ENCODE peak calls at places on chromosome 1, in six cellular contexts. I, P, D, O, R and S are unnamed samples.

GRCh38 chr1:199084293-199084692 is 445.5 kb downstream of the PTPRC start:
- DNase-seq in D (peak), O (no peak), R (peak), P (no peak), I (no peak), S (no peak)

GRCh38 chr1:1039145-1039910 is 19.4 kb downstream of the AGRN start:
- DNase-seq in R (no peak), O (no peak), D (no peak), P (no peak), I (no peak), S (no peak)

GRCh38 chr1:19449454-19450228 is 35.7 kb downstream of the CAPZB start:
- DNase-seq in R (no peak), P (no peak), O (no peak), D (no peak), I (no peak), S (no peak)

GRCh38 chr1:92822907-92823306 is 8.9 kb upstream of the RPL5 start:
- DNase-seq in O (no peak), P (no peak), D (peak), R (peak), I (no peak), S (no peak)

GRCh38 chr1:152577168-152577567 is 3.1 kb downstream of the LCE3D start:
- DNase-seq in R (no peak), D (no peak), O (no peak), I (no peak), P (peak), S (no peak)

GRCh38 chr1:9849691-9850441 is 26.1 kb upstream of the CLSTN1 start:
- DNase-seq in D (no peak), I (no peak), P (no peak), O (no peak), R (no peak), S (no peak)

GRCh38 chr1:10796029-10796944 is at the start of gene CASZ1:
- DNase-seq in I (peak), O (peak), D (peak), P (peak), R (peak), S (peak)

GRCh38 chr1:12529640-12530174 is 88.3 kb downstream of the DHRS3 start:
- DNase-seq in D (no peak), R (no peak), P (no peak), O (no peak), I (no peak), S (no peak)

GRCh38 chr1:161038523-161039153 is at the start of gene TSTD1:
- DNase-seq in I (peak), R (peak), D (no peak), O (no peak), P (peak), S (peak)

GRCh38 chr1:156387899-156388813 is 19.1 kb downstream of the RHBG start:
- DNase-seq in R (peak), P (no peak), D (no peak), I (peak), O (no peak), S (peak)

DNA sequence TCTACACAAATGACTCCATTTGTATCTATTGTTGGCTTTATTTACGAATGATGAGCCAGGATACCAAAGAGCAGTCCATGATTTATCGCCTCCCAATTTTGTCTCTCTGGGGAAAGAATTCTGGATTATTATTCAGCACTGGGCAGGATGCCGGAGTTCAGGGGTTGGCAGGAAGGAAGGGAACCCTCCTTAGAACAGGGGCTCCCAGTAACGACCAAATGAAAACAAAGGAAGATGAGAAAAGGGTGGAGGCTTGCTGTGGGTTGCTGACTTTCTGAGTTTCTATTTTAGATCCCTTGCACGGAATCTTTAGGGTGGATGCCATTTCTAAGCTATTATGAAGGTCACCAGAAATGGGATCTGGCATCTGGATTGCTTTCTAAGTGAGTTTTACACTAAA is 231.3 kb upstream of the LYPLAL1 start:
- DNase-seq in P (no peak), D (no peak), I (no peak), R (no peak), O (no peak), S (no peak)
- TF ChIP-seq CTCF in P (no peak), D (no peak), I (no peak), R (no peak), O (no peak), S (no peak)

GRCh38 chr1:109823543-109824348 is 60.0 kb upstream of the EPS8L3 start:
- DNase-seq in D (peak), P (no peak), O (no peak), I (no peak), R (peak), S (peak)
- TF ChIP-seq CTCF in D (peak), P (no peak), O (no peak), I (no peak), R (peak), S (no peak)

DNA sequence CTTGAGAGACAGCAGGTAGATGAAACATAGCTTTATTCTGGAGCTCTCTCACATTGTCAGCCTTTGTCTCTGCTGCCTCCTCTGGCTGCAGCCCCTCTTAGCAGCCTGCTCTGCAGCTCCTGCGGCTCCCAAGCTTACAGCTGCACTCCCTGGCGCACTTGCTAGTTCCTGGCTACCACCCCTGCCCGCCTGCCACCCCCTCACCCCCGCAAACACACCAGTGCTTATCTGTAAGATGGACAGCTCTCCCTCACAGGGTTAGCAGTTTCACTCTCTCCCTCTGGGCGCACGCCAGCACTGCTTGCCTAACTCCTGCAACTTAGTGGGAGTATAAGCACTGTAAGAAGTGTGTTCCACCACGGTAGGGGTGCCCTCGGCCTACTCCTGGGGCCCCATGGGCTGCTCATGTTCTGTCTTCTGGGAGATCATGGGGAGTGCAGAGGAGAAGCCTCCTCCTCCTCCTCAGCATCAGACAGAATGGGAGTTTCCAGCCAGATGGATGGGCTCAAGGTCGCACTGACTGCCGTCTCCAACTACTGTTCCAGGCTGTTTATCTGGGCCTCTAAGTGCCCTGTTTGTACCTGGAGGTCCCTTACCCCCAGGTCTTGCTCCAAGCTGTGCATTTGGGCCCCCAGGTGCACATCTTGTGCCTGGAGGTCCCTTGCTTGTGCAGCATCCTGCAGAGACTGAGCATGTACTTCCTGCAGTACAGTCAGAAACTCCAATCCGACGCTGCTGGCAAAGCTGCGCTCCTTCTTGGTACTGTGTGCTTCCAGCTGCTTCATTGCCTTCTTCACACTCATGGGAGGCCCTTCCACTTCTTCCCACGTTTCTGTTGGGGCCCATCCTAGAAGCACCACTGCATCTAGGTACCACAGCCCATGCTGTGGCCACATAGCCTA is 1388.1 kb downstream of the AMY1C start:
- DNase-seq in O (no peak), I (peak), P (peak), R (no peak), D (no peak), S (peak)
- TF ChIP-seq CTCF in O (no peak), I (peak), P (peak), R (no peak), D (peak), S (peak)

GRCh38 chr1:76463278-76463677 is 388.7 kb downstream of the ST6GALNAC3 start:
- DNase-seq in D (no peak), O (no peak), R (no peak), I (no peak), P (no peak), S (no peak)
- TF ChIP-seq CTCF in D (no peak), O (no peak), R (no peak), I (no peak), P (no peak), S (no peak)

GRCh38 chr1:167936930-167937708 is at the start of gene MPC2:
- DNase-seq in D (peak), O (peak), P (peak), I (peak), R (peak), S (peak)

GRCh38 chr1:167936068-167936929 is at the start of gene DCAF6:
- DNase-seq in O (peak), P (peak), I (peak), R (peak), D (peak), S (peak)

GRCh38 chr1:167933779-167934178 is 2.7 kb upstream of the DCAF6 start:
- DNase-seq in O (no peak), D (no peak), R (no peak), I (no peak), P (no peak), S (no peak)

GRCh38 chr1:167934407-167935251 is 1.9 kb upstream of the DCAF6 start:
- DNase-seq in P (peak), I (no peak), D (peak), O (no peak), R (peak), S (no peak)

GRCh38 chr1:167935252-167936067 is 1.0 kb upstream of the DCAF6 start:
- DNase-seq in O (no peak), D (peak), I (no peak), P (peak), R (peak), S (peak)
- TF ChIP-seq CTCF in O (no peak), D (peak), I (no peak), P (no peak), R (no peak), S (no peak)

DNA sequence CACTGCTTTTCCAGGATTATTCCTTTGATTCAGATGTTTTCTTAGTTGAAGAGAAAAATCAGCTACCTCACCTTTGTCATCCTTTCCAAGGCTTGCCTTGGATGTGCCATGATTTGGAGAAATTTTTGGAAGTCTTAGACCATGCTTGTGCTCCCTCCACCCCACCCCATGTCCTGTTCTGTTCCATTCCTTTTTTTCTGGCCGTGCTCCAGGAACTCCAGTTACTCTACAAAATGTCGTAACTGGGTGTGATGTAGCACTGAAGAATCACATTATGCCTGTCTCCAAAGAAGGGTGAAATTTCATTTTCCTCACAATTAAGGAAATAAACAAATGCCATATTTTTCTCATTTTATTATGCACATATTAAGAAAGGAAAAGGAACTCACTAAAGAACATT is 217.8 kb upstream of the ZRANB2 start:
- DNase-seq in R (peak), P (peak), I (no peak), D (no peak), O (no peak), S (no peak)
- TF ChIP-seq CTCF in R (no peak), P (no peak), I (no peak), D (no peak), O (no peak), S (no peak)

GRCh38 chr1:222643603-222643936 is 25.7 kb downstream of the MIA3 start:
- DNase-seq in R (no peak), P (no peak), D (no peak), I (no peak), O (no peak), S (no peak)

GRCh38 chr1:222644649-222645005 is 26.7 kb downstream of the MIA3 start:
- DNase-seq in P (peak), R (peak), D (peak), I (no peak), O (no peak), S (no peak)

GRCh38 chr1:222641269-222641948 is 23.5 kb downstream of the MIA3 start:
- DNase-seq in R (no peak), P (peak), I (no peak), O (no peak), D (no peak), S (no peak)

GRCh38 chr1:222642468-222642867 is 24.6 kb downstream of the MIA3 start:
- DNase-seq in P (peak), D (no peak), R (no peak), I (no peak), O (no peak), S (no peak)

DNA sequence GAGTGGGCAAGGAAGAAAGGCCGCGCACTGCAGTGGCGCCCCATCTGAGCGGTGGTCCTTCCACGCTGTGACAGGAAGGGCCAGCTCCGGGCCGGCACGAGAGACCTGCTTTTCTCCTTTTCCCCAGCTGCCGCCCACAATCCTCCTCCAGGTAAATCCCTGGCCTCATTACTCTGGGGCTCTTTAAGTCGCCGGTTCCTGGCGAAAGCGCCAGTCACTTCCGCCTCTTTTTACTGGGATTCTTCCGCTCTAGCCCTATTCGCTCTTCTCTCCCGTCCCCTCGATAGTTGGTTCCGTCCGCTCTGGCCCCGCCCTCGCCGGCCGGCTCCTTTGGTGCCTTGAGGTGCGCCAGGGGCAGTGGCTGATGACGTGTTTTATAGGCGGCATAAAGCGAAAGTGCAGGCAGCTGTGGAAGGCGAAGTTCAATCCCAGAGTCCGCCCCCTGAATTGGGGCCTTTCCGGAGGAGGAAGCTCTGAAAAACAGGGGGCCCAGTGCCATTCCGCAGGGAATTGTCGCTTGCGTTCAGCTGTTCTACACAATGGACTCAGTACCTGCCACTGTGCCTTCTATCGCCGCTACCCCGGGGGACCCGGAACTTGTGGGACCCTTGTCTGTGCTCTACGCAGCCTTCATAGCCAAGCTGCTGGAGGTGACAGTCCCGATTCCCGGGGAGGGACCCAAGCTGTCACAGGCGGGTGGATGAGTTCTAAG is 26.2 kb downstream of the MIA3 start:
- DNase-seq in I (peak), O (peak), R (peak), P (peak), D (peak), S (peak)
- TF ChIP-seq CTCF in I (no peak), O (no peak), R (no peak), P (no peak), D (no peak), S (no peak)

GRCh38 chr1:100443739-100444571 is 91.6 kb downstream of the CDC14A start:
- DNase-seq in O (no peak), R (peak), P (no peak), D (peak), I (no peak), S (no peak)
- TF ChIP-seq CTCF in O (no peak), R (peak), P (no peak), D (no peak), I (no peak), S (no peak)

GRCh38 chr1:30907390-30907640 is 1.2 kb downstream of the SDC3 start:
- DNase-seq in I (no peak), R (no peak), D (no peak), O (no peak), P (no peak), S (no peak)

GRCh38 chr1:30908886-30909777 is 574 bp upstream of the SDC3 start:
- DNase-seq in O (peak), P (no peak), I (peak), R (no peak), D (no peak), S (no peak)

GRCh38 chr1:30908446-30908885 is at the start of gene SDC3:
- DNase-seq in R (peak), O (no peak), I (no peak), P (no peak), D (peak), S (peak)

GRCh38 chr1:30906631-30907389 is 1.7 kb downstream of the SDC3 start:
- DNase-seq in R (no peak), O (no peak), P (no peak), I (no peak), D (no peak), S (no peak)

GRCh38 chr1:30907641-30908445 is 715 bp downstream of the SDC3 start:
- DNase-seq in O (peak), I (peak), R (no peak), P (no peak), D (no peak), S (peak)
- TF ChIP-seq CTCF in O (no peak), I (no peak), R (no peak), P (no peak), D (no peak), S (no peak)